ENCODE peak calls at places on chromosome 17, in eight cellular contexts. Q is heart right ventricle, U is esophagus squamous epithelium, X is DND-41, C is activated B cell treated with CpG ODN at 0.5 μM for 24 hours, A is sigmoid colon, Z is RWPE1, P is heart left ventricle. T is an unnamed sample.
A peak's percentile ranks its signal among the peaks of the same experiment; 100 is the strongest.

GRCh38 chr17:10920511-10920910 is 82.6 kb upstream of the PIRT start:
- DNase-seq in U (no peak), A (no peak), P (no peak), Q (no peak), C (no peak), Z (no peak), X (no peak), T (no peak)

GRCh38 chr17:7932949-7933348 is 943 bp downstream of the CNTROB start:
- DNase-seq in U (no peak), X (peak; percentile 37), Z (peak; percentile 55), Q (no peak), C (peak; percentile 23), P (no peak), A (peak; percentile 76), T (no peak)

GRCh38 chr17:32279933-32280716 is 14.5 kb downstream of the RHBDL3 start:
- DNase-seq in C (no peak), A (no peak), Z (no peak), X (no peak), P (no peak), Q (no peak), U (no peak), T (no peak)

GRCh38 chr17:7484964-7485377 is 805 bp downstream of the POLR2A start:
- DNase-seq in A (no peak), C (no peak), X (no peak), P (no peak), U (no peak), Q (no peak), Z (no peak), T (no peak)

GRCh38 chr17:64115871-64116534 is 13.9 kb downstream of the ERN1 start:
- DNase-seq in A (no peak), X (no peak), U (no peak), Q (no peak), C (no peak), Z (peak; percentile 85), P (no peak), T (no peak)

GRCh38 chr17:18021372-18021771 is 17.6 kb downstream of the ATPAF2 start:
- DNase-seq in A (peak; percentile 48), Z (no peak), P (no peak), Q (no peak), C (no peak), X (no peak), U (no peak), T (no peak)

GRCh38 chr17:76014925-76015261 is 12.2 kb downstream of the EVPL start:
- DNase-seq in A (no peak), Q (no peak), Z (no peak), P (no peak), C (no peak), U (no peak), X (no peak), T (no peak)

GRCh38 chr17:30570596-30571265 is 93.5 kb downstream of the GOSR1 start:
- DNase-seq in X (no peak), Z (no peak), Q (no peak), C (no peak), A (no peak), U (no peak), P (no peak), T (peak; percentile 21)

GRCh38 chr17:72640415-72641165 is 451.9 kb downstream of the SLC39A11 start:
- DNase-seq in U (no peak), Q (no peak), X (no peak), Z (no peak), C (no peak), A (no peak), P (no peak), T (no peak)

GRCh38 chr17:14768923-14769322 is 468.0 kb downstream of the HS3ST3B1 start:
- DNase-seq in C (no peak), A (no peak), P (no peak), Q (no peak), X (no peak), Z (no peak), U (no peak), T (no peak)
- TF ChIP-seq CTCF in C (no peak), A (no peak), P (no peak), Q (no peak), X (peak; percentile 31), Z (no peak), U (no peak), T (no peak)

DNA sequence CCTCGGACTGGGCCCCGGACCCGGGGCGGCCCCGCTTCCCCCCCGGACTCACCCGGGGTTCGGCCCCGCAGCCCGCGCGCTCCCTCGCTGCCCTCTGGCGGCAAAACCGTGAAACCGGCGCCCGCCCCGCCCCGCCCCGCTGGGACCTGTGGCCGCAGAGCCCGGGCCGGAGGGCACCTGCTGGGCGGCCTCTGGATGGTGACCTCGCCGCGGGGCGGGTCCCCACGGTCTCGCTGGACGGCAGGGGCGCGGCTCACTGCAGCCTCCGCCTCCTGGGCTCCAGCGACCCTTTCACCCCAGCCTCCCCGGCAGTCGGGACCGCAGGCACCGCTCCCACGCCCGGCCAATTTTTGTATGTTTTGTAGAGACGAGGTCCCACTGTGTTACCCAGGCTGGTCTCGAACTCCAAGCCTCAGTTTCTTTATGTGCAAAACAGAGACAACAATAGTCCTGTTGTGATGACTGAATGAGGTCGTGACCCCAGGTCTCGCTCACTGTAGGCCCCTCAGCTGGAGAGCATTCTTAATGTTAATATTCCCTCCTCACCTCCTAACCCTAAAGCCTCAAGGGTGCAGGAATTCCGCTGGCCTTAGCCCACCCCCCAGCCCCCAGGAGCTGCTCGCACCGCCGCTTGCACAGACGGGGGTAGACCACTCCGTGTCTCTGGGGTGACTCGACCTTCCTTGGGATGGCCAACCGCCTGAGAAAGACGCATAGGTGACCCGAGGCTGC is 33.7 kb upstream of the RPH3AL start:
- DNase-seq in X (peak; percentile 63), A (peak; percentile 83), Q (peak; percentile 88), C (peak; percentile 74), P (peak; percentile 85), Z (peak; percentile 78), U (no peak), T (peak; percentile 79)
- TF ChIP-seq CTCF in X (peak; percentile 43), A (peak; percentile 67), Q (peak; percentile 81), C (no peak), P (peak; percentile 87), Z (peak; percentile 83), U (peak; percentile 65), T (peak; percentile 65)

DNA sequence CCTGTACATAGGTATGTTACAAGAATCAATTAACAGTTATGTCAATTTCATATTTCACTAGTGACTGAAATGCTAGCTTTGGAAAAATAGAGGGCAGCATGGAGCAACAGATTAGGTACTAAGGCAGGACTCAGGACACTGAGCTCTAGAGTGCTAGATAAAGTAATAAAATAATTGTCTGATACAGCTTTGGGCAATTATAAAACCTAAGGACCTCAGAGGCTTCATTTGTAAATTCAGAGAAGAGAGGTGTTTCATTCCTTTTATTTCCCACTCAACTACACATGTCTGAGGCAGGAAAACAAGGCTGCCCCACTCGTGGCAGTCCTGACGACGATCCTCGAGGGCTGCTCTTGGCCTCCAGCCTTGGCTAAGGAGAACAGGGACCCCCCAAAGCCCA is 81.5 kb downstream of the CA4 start:
- DNase-seq in C (no peak), Z (peak; percentile 8), U (no peak), P (no peak), A (no peak), X (no peak), Q (no peak), T (no peak)
- TF ChIP-seq CTCF in C (no peak), Z (peak; percentile 65), U (peak; percentile 10), P (peak; percentile 27), A (peak; percentile 14), X (peak; percentile 63), Q (peak; percentile 6), T (no peak)

DNA sequence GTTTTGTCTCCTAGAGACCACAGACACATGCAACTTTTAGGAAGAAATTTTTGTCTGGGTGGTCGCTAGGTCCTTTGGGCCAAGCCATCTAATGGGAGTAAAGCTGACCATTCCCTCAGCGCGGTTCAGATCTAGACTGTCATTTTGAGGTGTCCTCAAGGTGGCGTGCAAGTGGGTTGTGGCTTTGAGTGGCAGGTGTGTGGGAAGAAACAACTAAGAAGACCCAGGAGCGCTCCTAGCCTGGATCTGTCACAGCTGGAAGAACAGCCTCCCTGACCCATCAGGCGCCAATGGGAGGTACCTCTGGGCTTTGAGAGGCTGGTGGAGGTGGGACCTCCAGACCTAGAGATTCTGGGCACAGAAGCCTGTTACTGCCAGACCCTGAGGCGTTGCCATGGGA is 645.1 kb downstream of the KCNJ18 start:
- DNase-seq in C (no peak), P (no peak), Z (no peak), X (no peak), U (no peak), A (no peak), Q (no peak), T (no peak)
- TF ChIP-seq CTCF in C (no peak), P (no peak), Z (no peak), X (no peak), U (no peak), A (no peak), Q (no peak), T (no peak)